ENCODE peak calls at places on chromosomes 11 and 22, in nine cellular contexts. H, G, R, U, W, A, Z, J and Y are unnamed samples.

GRCh38 chr11:9250139-9250582 is 15.0 kb downstream of the DENND5A start:
- DNase-seq in H (no peak), G (no peak), R (peak; percentile 50), U (no peak), W (peak; percentile 63), A (peak; percentile 10), Z (no peak), J (no peak), Y (no peak)

GRCh38 chr11:1129666-1130160 is 28.0 kb upstream of the MUC5AC start:
- DNase-seq in H (no peak), G (no peak), R (no peak), U (no peak), W (no peak), A (no peak), Z (no peak), J (no peak), Y (no peak)

GRCh38 chr11:35583126-35583525 is 35.1 kb upstream of the FJX1 start:
- DNase-seq in H (no peak), G (no peak), R (no peak), U (no peak), W (peak; percentile 46), A (no peak), Z (no peak), J (no peak), Y (no peak)

GRCh38 chr11:130204703-130205095 is 45.1 kb downstream of the ST14 start:
- DNase-seq in H (no peak), G (no peak), R (no peak), U (no peak), W (no peak), A (no peak), Z (no peak), J (no peak), Y (no peak)

GRCh38 chr11:25351091-25351803 is 854.4 kb downstream of the LUZP2 start:
- DNase-seq in H (no peak), G (no peak), R (no peak), U (no peak), W (no peak), A (no peak), Z (no peak), J (no peak), Y (no peak)

GRCh38 chr11:126627376-126627775 is 271.9 kb downstream of the ST3GAL4 start:
- DNase-seq in H (no peak), G (no peak), R (no peak), U (no peak), W (no peak), A (no peak), Z (no peak), J (no peak), Y (no peak)

GRCh38 chr22:37401401-37401859 is 25.8 kb downstream of the ELFN2 start:
- DNase-seq in H (no peak), G (no peak), R (no peak), U (no peak), W (no peak), A (no peak), Z (no peak), J (no peak), Y (peak; percentile 19)

GRCh38 chr11:122242731-122243130 is 126.7 kb upstream of the BLID start:
- DNase-seq in H (peak; percentile 39), G (no peak), R (no peak), U (no peak), W (no peak), A (no peak), Z (no peak), J (no peak), Y (peak; percentile 12)

GRCh38 chr22:27086728-27087450 is 429.5 kb downstream of the MIAT start:
- DNase-seq in H (no peak), G (no peak), R (no peak), U (no peak), W (no peak), A (no peak), Z (no peak), J (no peak), Y (no peak)

GRCh38 chr11:135073444-135073843 is 661.4 kb upstream of the B3GAT1 start:
- DNase-seq in H (no peak), G (no peak), R (no peak), U (no peak), W (no peak), A (no peak), Z (no peak), J (no peak), Y (no peak)

GRCh38 chr11:68632802-68633201 is 51.5 kb upstream of the GAL start:
- DNase-seq in H (peak; percentile 31), G (no peak), R (peak; percentile 35), U (no peak), W (peak; percentile 61), A (no peak), Z (peak; percentile 55), J (peak; percentile 6), Y (no peak)

GRCh38 chr22:42320463-42321416 is 50.3 kb upstream of the TCF20 start:
- DNase-seq in H (no peak), G (no peak), R (no peak), U (no peak), W (no peak), A (no peak), Z (no peak), J (no peak), Y (no peak)

GRCh38 chr11:113177596-113178115 is 136.7 kb upstream of the TTC12 start:
- DNase-seq in H (no peak), G (no peak), R (no peak), U (no peak), W (no peak), A (no peak), Z (no peak), J (no peak), Y (no peak)

GRCh38 chr22:45014658-45015057 is 4.9 kb upstream of the PHF21B start:
- DNase-seq in H (no peak), G (no peak), R (no peak), U (no peak), W (no peak), A (no peak), Z (no peak), J (no peak), Y (no peak)

GRCh38 chr11:9264381-9265210 is 554 bp downstream of the DENND5A start:
- DNase-seq in H (peak; percentile 68), G (peak; percentile 38), R (peak; percentile 39), U (peak; percentile 68), W (peak; percentile 72), A (no peak), Z (peak; percentile 51), J (peak; percentile 32), Y (peak; percentile 55)

GRCh38 chr22:32474635-32475427 is at the start of gene FBXO7:
- DNase-seq in H (peak; percentile 88), G (peak; percentile 78), R (peak; percentile 91), U (peak; percentile 92), W (peak; percentile 85), A (peak; percentile 73), Z (peak; percentile 93), J (peak; percentile 77), Y (peak; percentile 93)

GRCh38 chr22:19393704-19394103 is 37.8 kb downstream of the HIRA start:
- DNase-seq in H (no peak), G (no peak), R (no peak), U (no peak), W (no peak), A (no peak), Z (no peak), J (no peak), Y (no peak)

GRCh38 chr22:17035246-17035645 is 27.2 kb upstream of the GAB4 start:
- DNase-seq in H (peak; percentile 4), G (no peak), R (no peak), U (no peak), W (peak; percentile 3), A (no peak), Z (no peak), J (no peak), Y (no peak)

GRCh38 chr11:13222285-13222684 is 55.3 kb upstream of the BMAL1 start:
- DNase-seq in H (peak; percentile 65), G (no peak), R (no peak), U (no peak), W (peak; percentile 44), A (no peak), Z (no peak), J (no peak), Y (no peak)

GRCh38 chr22:31680764-31681624 is 19.0 kb upstream of the PISD start:
- DNase-seq in H (peak; percentile 46), G (no peak), R (no peak), U (no peak), W (peak; percentile 75), A (no peak), Z (no peak), J (no peak), Y (no peak)

GRCh38 chr11:22433517-22433916 is 95.3 kb downstream of the SLC17A6 start:
- DNase-seq in H (no peak), G (no peak), R (no peak), U (no peak), W (no peak), A (no peak), Z (no peak), J (no peak), Y (no peak)

GRCh38 chr11:73257342-73258103 is 14.6 kb upstream of the P2RY6 start:
- DNase-seq in H (peak; percentile 93), G (no peak), R (no peak), U (no peak), W (peak; percentile 99), A (no peak), Z (peak; percentile 36), J (no peak), Y (no peak)

GRCh38 chr11:122214567-122214966 is 98.6 kb upstream of the BLID start:
- DNase-seq in H (no peak), G (no peak), R (no peak), U (no peak), W (peak; percentile 50), A (no peak), Z (no peak), J (no peak), Y (no peak)

GRCh38 chr11:93468286-93468685 is 74.9 kb downstream of the SMCO4 start:
- DNase-seq in H (no peak), G (no peak), R (no peak), U (no peak), W (no peak), A (no peak), Z (no peak), J (no peak), Y (no peak)

GRCh38 chr11:72617080-72617744 is 57.0 kb downstream of the PDE2A start:
- DNase-seq in H (no peak), G (no peak), R (no peak), U (no peak), W (peak; percentile 16), A (no peak), Z (no peak), J (no peak), Y (peak; percentile 37)

GRCh38 chr22:45587638-45588481 is 83.8 kb upstream of the ATXN10 start:
- DNase-seq in H (peak; percentile 36), G (no peak), R (no peak), U (no peak), W (peak; percentile 70), A (no peak), Z (no peak), J (no peak), Y (no peak)

GRCh38 chr22:38316340-38317236 is 645 bp downstream of the CSNK1E start:
- DNase-seq in H (peak; percentile 48), G (no peak), R (peak; percentile 83), U (peak; percentile 80), W (peak; percentile 44), A (no peak), Z (peak; percentile 61), J (peak; percentile 25), Y (peak; percentile 56)

GRCh38 chr22:42799462-42800405 is 57.3 kb downstream of the ARFGAP3 start:
- DNase-seq in H (peak; percentile 11), G (no peak), R (no peak), U (no peak), W (no peak), A (no peak), Z (no peak), J (no peak), Y (no peak)

GRCh38 chr11:123195182-123196059 is at the start of gene CLMP:
- DNase-seq in H (peak; percentile 60), G (no peak), R (peak; percentile 42), U (peak; percentile 52), W (peak; percentile 72), A (no peak), Z (peak; percentile 69), J (no peak), Y (peak; percentile 26)

GRCh38 chr22:23256138-23256932 is 76.0 kb downstream of the BCR start:
- DNase-seq in H (no peak), G (no peak), R (no peak), U (no peak), W (no peak), A (no peak), Z (no peak), J (no peak), Y (no peak)

GRCh38 chr22:44025171-44026065 is 1.3 kb downstream of the PARVB start:
- DNase-seq in H (no peak), G (no peak), R (peak; percentile 93), U (peak; percentile 53), W (no peak), A (no peak), Z (no peak), J (no peak), Y (peak; percentile 37)